ENCODE peak calls at places on chromosomes 1 and 21, in five cellular contexts. Q, I, N, V and P are unnamed samples.

GRCh38 chr1:57711326-57711725 is 287.5 kb upstream of the DAB1 start:
- DNase-seq in Q (no peak), I (no peak), N (no peak), V (peak; percentile 11), P (no peak)

GRCh38 chr1:193472430-193472829 is 286.0 kb upstream of the B3GALT2 start:
- DNase-seq in Q (no peak), I (no peak), N (no peak), V (no peak), P (no peak)

GRCh38 chr1:231844986-231845502 is 218.5 kb downstream of the DISC1 start:
- DNase-seq in Q (no peak), I (peak; percentile 6), N (no peak), V (no peak), P (peak; percentile 90)

GRCh38 chr1:119139393-119139792 is 1.1 kb downstream of the WARS2 start:
- DNase-seq in Q (no peak), I (no peak), N (no peak), V (no peak), P (no peak)

GRCh38 chr1:45488978-45489377 is 2.0 kb downstream of the TESK2 start:
- DNase-seq in Q (no peak), I (no peak), N (peak; percentile 31), V (no peak), P (no peak)

GRCh38 chr1:51175278-51175677 is 60.8 kb upstream of the RNF11 start:
- DNase-seq in Q (no peak), I (no peak), N (no peak), V (no peak), P (no peak)

GRCh38 chr21:45136927-45137611 is 62.7 kb downstream of the ADARB1 start:
- DNase-seq in Q (peak; percentile 89), I (peak; percentile 58), N (peak; percentile 92), V (peak; percentile 95), P (peak; percentile 75)

GRCh38 chr1:156858959-156859522 is at the start of gene INSRR:
- DNase-seq in Q (peak; percentile 32), I (no peak), N (peak; percentile 61), V (no peak), P (no peak)

GRCh38 chr21:38807987-38808386 is 2.3 kb downstream of the ETS2 start:
- DNase-seq in Q (no peak), I (no peak), N (peak; percentile 36), V (no peak), P (no peak)

GRCh38 chr1:93980881-93981280 is 71.7 kb upstream of the GCLM start:
- DNase-seq in Q (peak; percentile 34), I (no peak), N (no peak), V (no peak), P (no peak)

GRCh38 chr1:243582321-243582720 is 267.7 kb downstream of the AKT3 start:
- DNase-seq in Q (peak; percentile 64), I (no peak), N (no peak), V (no peak), P (no peak)

GRCh38 chr1:218201601-218202000 is 83.5 kb upstream of the RRP15 start:
- DNase-seq in Q (no peak), I (no peak), N (no peak), V (no peak), P (no peak)

GRCh38 chr1:85091647-85092295 is 43.5 kb upstream of the MCOLN3 start:
- DNase-seq in Q (peak; percentile 52), I (no peak), N (no peak), V (no peak), P (no peak)

GRCh38 chr1:67723620-67724019 is 38.6 kb downstream of the GADD45A start:
- DNase-seq in Q (peak; percentile 91), I (no peak), N (no peak), V (no peak), P (peak; percentile 47)

GRCh38 chr1:182069028-182069466 is 7.5 kb upstream of the ZNF648 start:
- DNase-seq in Q (peak; percentile 66), I (no peak), N (peak; percentile 87), V (peak; percentile 32), P (peak; percentile 65)

GRCh38 chr1:45887156-45887842 is 83.9 kb downstream of the MAST2 start:
- DNase-seq in Q (no peak), I (no peak), N (no peak), V (no peak), P (no peak)

GRCh38 chr1:154219511-154219910 is 1.2 kb upstream of the UBAP2L start:
- DNase-seq in Q (peak; percentile 67), I (no peak), N (no peak), V (no peak), P (peak; percentile 17)

GRCh38 chr1:109721046-109721445 is 9.0 kb downstream of the GSTM5 start:
- DNase-seq in Q (peak; percentile 36), I (no peak), N (no peak), V (no peak), P (no peak)

GRCh38 chr1:152860129-152860528 is 333 bp downstream of the LCE7A start:
- DNase-seq in Q (peak; percentile 10), I (no peak), N (no peak), V (no peak), P (no peak)

GRCh38 chr1:152855661-152856060 is 4.1 kb upstream of the LCE7A start:
- DNase-seq in Q (peak; percentile 37), I (no peak), N (no peak), V (no peak), P (peak; percentile 81)

GRCh38 chr1:152861374-152861773 is 1.6 kb downstream of the LCE7A start:
- DNase-seq in Q (no peak), I (no peak), N (no peak), V (no peak), P (no peak)

GRCh38 chr1:152859696-152860095 is at the start of gene LCE7A:
- DNase-seq in Q (no peak), I (no peak), N (no peak), V (no peak), P (no peak)

DNA sequence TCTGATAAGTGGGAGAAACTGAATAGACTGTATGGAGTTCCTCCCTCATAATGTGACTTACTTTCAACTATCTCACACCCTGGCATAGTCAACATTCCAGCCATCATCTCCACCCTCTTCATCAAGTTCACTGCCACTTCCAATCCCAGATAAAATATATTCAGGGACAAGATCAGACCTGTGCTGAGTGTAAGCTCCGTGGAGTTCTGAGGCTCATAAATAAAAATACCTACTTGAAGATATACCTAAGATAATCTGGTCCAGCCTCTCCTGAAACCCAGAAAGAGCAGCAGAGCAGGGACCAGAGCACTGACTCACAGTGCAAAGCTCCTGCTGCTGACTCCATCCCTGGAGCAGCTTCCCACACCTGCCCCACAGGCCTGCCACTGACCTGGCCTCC is 1.7 kb upstream of the LCE7A start:
- DNase-seq in Q (no peak), I (no peak), N (no peak), V (no peak), P (no peak)
- H3K9me3 ChIP-seq in Q (no peaks in the 10 kb centered on the region), I (no peaks in the 10 kb centered on the region), N (peaks cover 32% of the 10 kb centered on the region), V (peaks cover 2% of the 10 kb centered on the region), P (no peaks in the 10 kb centered on the region)

DNA sequence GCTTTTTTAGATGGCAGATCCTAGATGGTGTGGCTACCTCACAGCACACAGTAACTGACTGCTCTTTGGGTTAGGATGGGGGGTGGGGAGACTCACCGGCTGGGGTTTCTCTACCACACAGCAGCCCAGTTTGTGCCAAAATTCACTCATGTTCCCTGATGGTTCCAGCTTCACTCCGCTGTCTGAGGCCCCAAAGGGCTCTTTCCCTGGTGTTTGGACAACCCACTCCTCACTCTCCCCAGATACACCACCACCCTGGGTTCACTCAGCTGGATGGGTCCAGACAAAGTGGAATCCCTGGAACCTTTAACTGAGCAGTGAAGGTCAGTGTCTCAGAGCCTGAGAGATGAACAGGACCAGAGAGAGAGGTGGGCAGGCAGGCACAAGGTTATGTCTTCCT is 3.8 kb downstream of the CDC42SE1 start:
- DNase-seq in Q (no peak), I (no peak), N (no peak), V (no peak), P (no peak)
- H3K4me3 ChIP-seq in Q (no peak overlapping the region), I (peak overlapping the region; percentile 100), N (no peak overlapping the region), V (no peak overlapping the region), P (no peak overlapping the region)

GRCh38 chr1:180946537-180947507 is 34.1 kb downstream of the KIAA1614 start:
- DNase-seq in Q (no peak), I (no peak), N (peak; percentile 39), V (no peak), P (no peak)
- H3K36me3 ChIP-seq in Q (peaks cover 7% of the 10 kb centered on the region), I (peaks cover 38% of the 10 kb centered on the region), N (no peaks in the 10 kb centered on the region), V (peaks cover 18% of the 10 kb centered on the region), P (peaks cover 17% of the 10 kb centered on the region)

DNA sequence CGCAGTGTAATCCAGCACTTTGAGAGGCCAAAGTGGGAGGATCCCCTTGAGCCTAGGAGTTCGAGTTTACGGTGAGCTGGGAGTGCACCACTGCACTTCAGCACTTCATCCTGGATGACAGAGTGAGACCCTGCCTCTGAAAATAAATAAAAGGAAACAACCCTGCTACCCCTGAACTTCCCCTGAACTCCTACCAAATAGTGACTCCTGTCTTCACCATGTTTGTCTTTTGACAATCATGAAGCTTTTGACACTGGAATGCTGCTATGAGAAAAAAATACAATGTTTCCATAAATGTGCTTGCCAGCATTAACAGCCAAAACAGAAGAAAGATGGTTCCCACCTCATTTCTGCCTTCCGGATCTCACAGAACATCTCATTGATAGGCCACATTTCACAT is 10.4 kb downstream of the ZBTB8A start:
- DNase-seq in Q (no peak), I (no peak), N (no peak), V (no peak), P (no peak)
- H3K9me3 ChIP-seq in Q (no peaks in the 10 kb centered on the region), I (no peaks in the 10 kb centered on the region), N (no peaks in the 10 kb centered on the region), V (no peaks in the 10 kb centered on the region), P (no peaks in the 10 kb centered on the region)

GRCh38 chr1:151831256-151831591 is 378 bp downstream of the RORC start:
- DNase-seq in Q (no peak), I (no peak), N (no peak), V (no peak), P (no peak)

GRCh38 chr1:151830055-151830454 is 1.5 kb downstream of the RORC start:
- DNase-seq in Q (no peak), I (no peak), N (no peak), V (no peak), P (no peak)

GRCh38 chr1:151833172-151833571 is 1.6 kb upstream of the RORC start:
- DNase-seq in Q (no peak), I (no peak), N (no peak), V (no peak), P (no peak)

GRCh38 chr1:151832318-151832984 is 849 bp upstream of the RORC start:
- DNase-seq in Q (peak; percentile 88), I (no peak), N (no peak), V (no peak), P (peak; percentile 79)

DNA sequence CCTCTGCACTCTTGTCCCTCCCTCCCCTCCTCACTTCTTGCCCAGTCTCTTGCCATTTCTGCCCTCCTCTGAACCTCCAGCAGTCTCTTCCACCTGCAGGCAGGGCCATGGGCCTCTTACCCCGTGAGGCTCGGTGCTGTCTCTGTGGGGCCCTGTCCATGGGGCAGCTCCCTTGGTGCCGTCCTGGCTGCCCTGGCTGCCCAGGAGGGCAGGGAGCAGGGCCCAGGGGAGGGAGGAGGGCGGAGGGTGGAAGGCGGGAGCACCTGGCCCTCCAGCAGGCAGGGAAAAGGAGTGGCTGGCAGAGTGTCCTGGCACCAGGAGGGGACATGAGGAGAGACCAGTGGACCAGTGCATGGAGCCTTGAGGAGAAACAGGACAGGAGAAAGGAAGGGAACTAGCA is at the start of gene RORC:
- DNase-seq in Q (no peak), I (no peak), N (no peak), V (no peak), P (no peak)
- H3K4me3 ChIP-seq in Q (no peak within 1 kb of the TSS), I (no peak within 1 kb of the TSS), N (no peak within 1 kb of the TSS), V (no peak within 1 kb of the TSS), P (no peak within 1 kb of the TSS)